ENCODE peak calls at places on chromosomes 6 and 20, in eight cellular contexts. W, C, S, I, H, J, A and N are unnamed samples.

GRCh38 chr6:109187399-109188114 is 92.2 kb downstream of the CEP57L1 start:
- DNase-seq in W (peak; percentile 37), C (no peak), S (peak; percentile 58), I (peak; percentile 53), H (peak; percentile 46), J (peak; percentile 5), A (peak; percentile 41), N (peak; percentile 46)

GRCh38 chr6:167407239-167408064 is 82.6 kb downstream of the TTLL2 start:
- DNase-seq in W (no peak), C (no peak), S (no peak), I (no peak), H (no peak), J (no peak), A (no peak), N (no peak)

GRCh38 chr20:44790994-44791393 is 19.4 kb downstream of the RIMS4 start:
- DNase-seq in W (no peak), C (no peak), S (no peak), I (no peak), H (no peak), J (no peak), A (no peak), N (no peak)

GRCh38 chr6:56749632-56750151 is 107.0 kb upstream of the DST start:
- DNase-seq in W (no peak), C (no peak), S (no peak), I (no peak), H (no peak), J (no peak), A (no peak), N (no peak)

GRCh38 chr20:33789109-33789857 is 21.9 kb upstream of the CHMP4B start:
- DNase-seq in W (no peak), C (peak; percentile 81), S (no peak), I (no peak), H (peak; percentile 75), J (no peak), A (peak; percentile 84), N (no peak)

GRCh38 chr20:62646851-62647520 is 4.7 kb downstream of the SLCO4A1 start:
- DNase-seq in W (no peak), C (no peak), S (peak; percentile 67), I (no peak), H (no peak), J (no peak), A (no peak), N (no peak)

GRCh38 chr20:31809656-31810055 is 9.5 kb upstream of the MYLK2 start:
- DNase-seq in W (no peak), C (no peak), S (no peak), I (no peak), H (no peak), J (no peak), A (no peak), N (no peak)

GRCh38 chr20:58198384-58198783 is 30.1 kb downstream of the ANKRD60 start:
- DNase-seq in W (no peak), C (no peak), S (no peak), I (no peak), H (no peak), J (no peak), A (no peak), N (no peak)

GRCh38 chr6:144931172-144932035 is 646.3 kb downstream of the UTRN start:
- DNase-seq in W (peak; percentile 1), C (no peak), S (peak; percentile 19), I (peak; percentile 19), H (peak; percentile 32), J (peak; percentile 32), A (no peak), N (peak; percentile 8)

GRCh38 chr20:13515291-13515690 is 123.4 kb downstream of the TASP1 start:
- DNase-seq in W (no peak), C (no peak), S (no peak), I (no peak), H (no peak), J (no peak), A (no peak), N (no peak)

GRCh38 chr20:62752671-62753501 is 43.4 kb upstream of the MRGBP start:
- DNase-seq in W (no peak), C (no peak), S (no peak), I (no peak), H (no peak), J (no peak), A (no peak), N (no peak)

GRCh38 chr6:18328549-18328922 is 58.6 kb upstream of the RNF144B start:
- DNase-seq in W (no peak), C (no peak), S (no peak), I (no peak), H (no peak), J (no peak), A (no peak), N (no peak)

GRCh38 chr6:137148291-137149076 is 25.0 kb downstream of the IL22RA2 start:
- DNase-seq in W (no peak), C (no peak), S (no peak), I (no peak), H (no peak), J (peak; percentile 90), A (peak; percentile 53), N (no peak)

GRCh38 chr6:161080263-161080970 is 88.8 kb downstream of the MAP3K4 start:
- DNase-seq in W (no peak), C (no peak), S (no peak), I (no peak), H (no peak), J (no peak), A (no peak), N (no peak)

GRCh38 chr20:58808296-58809046 is 42.2 kb downstream of the GNAS-AS1 start:
- DNase-seq in W (no peak), C (no peak), S (no peak), I (no peak), H (no peak), J (no peak), A (no peak), N (no peak)

GRCh38 chr6:5866547-5867051 is 140.1 kb downstream of the NRN1 start:
- DNase-seq in W (no peak), C (no peak), S (peak; percentile 31), I (no peak), H (no peak), J (peak; percentile 5), A (no peak), N (no peak)

GRCh38 chr6:63888416-63888815 is 252.8 kb downstream of the PHF3 start:
- DNase-seq in W (no peak), C (no peak), S (no peak), I (no peak), H (no peak), J (no peak), A (no peak), N (no peak)

GRCh38 chr6:4864534-4864933 is 88.3 kb downstream of the CDYL start:
- DNase-seq in W (no peak), C (no peak), S (peak; percentile 35), I (no peak), H (no peak), J (peak; percentile 85), A (no peak), N (no peak)

GRCh38 chr6:44665683-44666082 is 278.2 kb downstream of the CDC5L start:
- DNase-seq in W (no peak), C (no peak), S (no peak), I (no peak), H (no peak), J (no peak), A (no peak), N (no peak)

GRCh38 chr20:62737971-62738881 is 29.6 kb downstream of the NTSR1 start:
- DNase-seq in W (no peak), C (no peak), S (no peak), I (no peak), H (no peak), J (no peak), A (peak; percentile 25), N (no peak)

GRCh38 chr20:3616250-3616649 is 46.9 kb downstream of the GFRA4 start:
- DNase-seq in W (no peak), C (no peak), S (no peak), I (no peak), H (no peak), J (no peak), A (peak; percentile 77), N (no peak)

GRCh38 chr20:61951695-61952533 is 113.8 kb downstream of the TAF4 start:
- DNase-seq in W (no peak), C (no peak), S (no peak), I (no peak), H (no peak), J (no peak), A (peak; percentile 28), N (no peak)

GRCh38 chr6:3405679-3406078 is 51.2 kb downstream of the SLC22A23 start:
- DNase-seq in W (no peak), C (no peak), S (no peak), I (no peak), H (no peak), J (no peak), A (no peak), N (no peak)

GRCh38 chr6:45718901-45719300 is 296.8 kb downstream of the CLIC5 start:
- DNase-seq in W (no peak), C (no peak), S (no peak), I (no peak), H (no peak), J (no peak), A (no peak), N (no peak)

GRCh38 chr6:149779644-149779963 is 30.1 kb downstream of the PCMT1 start:
- DNase-seq in W (no peak), C (no peak), S (no peak), I (no peak), H (no peak), J (no peak), A (no peak), N (no peak)

GRCh38 chr6:37473364-37474095 is 26.2 kb downstream of the CCDC167 start:
- DNase-seq in W (no peak), C (no peak), S (no peak), I (no peak), H (no peak), J (no peak), A (no peak), N (no peak)

GRCh38 chr6:4489538-4489937 is 286.7 kb upstream of the CDYL start:
- DNase-seq in W (no peak), C (no peak), S (no peak), I (no peak), H (no peak), J (no peak), A (no peak), N (no peak)

GRCh38 chr6:43608310-43608763 is 20.7 kb downstream of the GTPBP2 start:
- DNase-seq in W (peak; percentile 34), C (peak; percentile 43), S (peak; percentile 48), I (peak; percentile 64), H (no peak), J (peak; percentile 57), A (no peak), N (peak; percentile 39)

GRCh38 chr6:42689371-42689770 is 33.0 kb downstream of the PRPH2 start:
- DNase-seq in W (no peak), C (no peak), S (no peak), I (no peak), H (no peak), J (no peak), A (no peak), N (no peak)

GRCh38 chr6:56890683-56891429 is 64.1 kb upstream of the BEND6 start:
- DNase-seq in W (no peak), C (no peak), S (peak; percentile 56), I (no peak), H (no peak), J (peak; percentile 89), A (no peak), N (no peak)

GRCh38 chr20:32877507-32877906 is 18.8 kb downstream of the EFCAB8 start:
- DNase-seq in W (no peak), C (peak; percentile 15), S (no peak), I (no peak), H (no peak), J (no peak), A (no peak), N (no peak)

GRCh38 chr6:168363811-168364792 is 44.5 kb upstream of the DACT2 start:
- DNase-seq in W (no peak), C (no peak), S (no peak), I (no peak), H (no peak), J (no peak), A (no peak), N (no peak)

GRCh38 chr6:117548797-117549301 is 53.5 kb downstream of the GOPC start:
- DNase-seq in W (no peak), C (peak; percentile 51), S (peak; percentile 84), I (no peak), H (no peak), J (peak; percentile 15), A (no peak), N (no peak)

GRCh38 chr20:50129662-50130345 is 16.9 kb upstream of the UBE2V1 start:
- DNase-seq in W (no peak), C (no peak), S (no peak), I (no peak), H (no peak), J (no peak), A (no peak), N (no peak)